ENCODE peak calls at places on chromosomes 16 and 17, in five cellular contexts. One of them, this sample, is unnamed.

GRCh38 chr16:81696136-81696958 is 82.7 kb upstream of the PLCG2 start:
- DNase-seq in HCT116: no peak
- DNase-seq in breast epithelium: no peak
- DNase-seq in AG10803: no peak
- DNase-seq in lower lobe of right lung: no peak
- DNase-seq in this sample: no peak

GRCh38 chr16:4494746-4495490 is 18.7 kb downstream of the HMOX2 start:
- DNase-seq in HCT116: peak
- DNase-seq in breast epithelium: no peak
- DNase-seq in AG10803: peak
- DNase-seq in lower lobe of right lung: no peak
- DNase-seq in this sample: no peak

GRCh38 chr16:23857256-23857891 is 21.6 kb downstream of the PRKCB start:
- DNase-seq in HCT116: no peak
- DNase-seq in breast epithelium: no peak
- DNase-seq in AG10803: no peak
- DNase-seq in lower lobe of right lung: no peak
- DNase-seq in this sample: no peak

GRCh38 chr17:47697948-47698711 is 4.2 kb downstream of the TBKBP1 start:
- DNase-seq in HCT116: no peak
- DNase-seq in breast epithelium: no peak
- DNase-seq in AG10803: no peak
- DNase-seq in lower lobe of right lung: no peak
- DNase-seq in this sample: no peak

GRCh38 chr17:81540676-81541027 is 11.5 kb downstream of the FAAP100 start:
- DNase-seq in HCT116: no peak
- DNase-seq in breast epithelium: no peak
- DNase-seq in AG10803: no peak
- DNase-seq in lower lobe of right lung: no peak
- DNase-seq in this sample: no peak

GRCh38 chr16:21222495-21223337 is 10.8 kb upstream of the ANKS4B start:
- DNase-seq in HCT116: no peak
- DNase-seq in breast epithelium: no peak
- DNase-seq in AG10803: no peak
- DNase-seq in lower lobe of right lung: no peak
- DNase-seq in this sample: no peak

GRCh38 chr17:75712480-75712879 is 8.8 kb upstream of the ITGB4 start:
- DNase-seq in HCT116: no peak
- DNase-seq in breast epithelium: no peak
- DNase-seq in AG10803: peak
- DNase-seq in lower lobe of right lung: no peak
- DNase-seq in this sample: no peak

GRCh38 chr17:6095501-6095900 is 25.3 kb downstream of the WSCD1 start:
- DNase-seq in HCT116: no peak
- DNase-seq in breast epithelium: peak
- DNase-seq in AG10803: no peak
- DNase-seq in lower lobe of right lung: peak
- DNase-seq in this sample: no peak

GRCh38 chr17:49467175-49467574 is 27.9 kb upstream of the NGFR start:
- DNase-seq in HCT116: no peak
- DNase-seq in breast epithelium: no peak
- DNase-seq in AG10803: no peak
- DNase-seq in lower lobe of right lung: no peak
- DNase-seq in this sample: no peak

GRCh38 chr17:47686661-47687327 is 7.2 kb upstream of the TBKBP1 start:
- DNase-seq in HCT116: no peak
- DNase-seq in breast epithelium: no peak
- DNase-seq in AG10803: peak
- DNase-seq in lower lobe of right lung: no peak
- DNase-seq in this sample: no peak

GRCh38 chr17:41959336-41960095 is 7.1 kb upstream of the CNP start:
- DNase-seq in HCT116: peak
- DNase-seq in breast epithelium: no peak
- DNase-seq in AG10803: peak
- DNase-seq in lower lobe of right lung: no peak
- DNase-seq in this sample: no peak

GRCh38 chr17:61444831-61445230 is 7.4 kb upstream of the TBX4 start:
- DNase-seq in HCT116: no peak
- DNase-seq in breast epithelium: no peak
- DNase-seq in AG10803: no peak
- DNase-seq in lower lobe of right lung: no peak
- DNase-seq in this sample: no peak

GRCh38 chr16:23432176-23433128 is 20.5 kb downstream of the COG7 start:
- DNase-seq in HCT116: no peak
- DNase-seq in breast epithelium: no peak
- DNase-seq in AG10803: no peak
- DNase-seq in lower lobe of right lung: no peak
- DNase-seq in this sample: no peak

GRCh38 chr16:86946981-86947380 is 368.6 kb downstream of the FOXL1 start:
- DNase-seq in HCT116: no peak
- DNase-seq in breast epithelium: no peak
- DNase-seq in AG10803: no peak
- DNase-seq in lower lobe of right lung: no peak
- DNase-seq in this sample: no peak

GRCh38 chr16:73350707-73351452 is 303.0 kb upstream of the ZFHX3 start:
- DNase-seq in HCT116: no peak
- DNase-seq in breast epithelium: no peak
- DNase-seq in AG10803: no peak
- DNase-seq in lower lobe of right lung: no peak
- DNase-seq in this sample: no peak

GRCh38 chr17:63834431-63835166 is 7.1 kb upstream of the FTSJ3 start:
- DNase-seq in HCT116: peak
- DNase-seq in breast epithelium: no peak
- DNase-seq in AG10803: peak
- DNase-seq in lower lobe of right lung: peak
- DNase-seq in this sample: peak
- TF ChIP-seq CTCF in HCT116: peak
- TF ChIP-seq CTCF in breast epithelium: no peak
- TF ChIP-seq CTCF in AG10803: peak
- TF ChIP-seq CTCF in lower lobe of right lung: peak
- TF ChIP-seq CTCF in this sample: peak

GRCh38 chr16:2981177-2981898 is 1.1 kb upstream of the PKMYT1 start:
- DNase-seq in HCT116: no peak
- DNase-seq in breast epithelium: no peak
- DNase-seq in AG10803: no peak
- DNase-seq in lower lobe of right lung: no peak
- DNase-seq in this sample: no peak

GRCh38 chr16:2977440-2977839 is 2.8 kb downstream of the PKMYT1 start:
- DNase-seq in HCT116: no peak
- DNase-seq in breast epithelium: no peak
- DNase-seq in AG10803: no peak
- DNase-seq in lower lobe of right lung: peak
- DNase-seq in this sample: no peak

GRCh38 chr16:2980227-2981176 is at the start of gene PKMYT1:
- DNase-seq in HCT116: peak
- DNase-seq in breast epithelium: peak
- DNase-seq in AG10803: peak
- DNase-seq in lower lobe of right lung: peak
- DNase-seq in this sample: peak

GRCh38 chr16:2981899-2982250 is 1.6 kb upstream of the PKMYT1 start:
- DNase-seq in HCT116: no peak
- DNase-seq in breast epithelium: no peak
- DNase-seq in AG10803: no peak
- DNase-seq in lower lobe of right lung: no peak
- DNase-seq in this sample: no peak

DNA sequence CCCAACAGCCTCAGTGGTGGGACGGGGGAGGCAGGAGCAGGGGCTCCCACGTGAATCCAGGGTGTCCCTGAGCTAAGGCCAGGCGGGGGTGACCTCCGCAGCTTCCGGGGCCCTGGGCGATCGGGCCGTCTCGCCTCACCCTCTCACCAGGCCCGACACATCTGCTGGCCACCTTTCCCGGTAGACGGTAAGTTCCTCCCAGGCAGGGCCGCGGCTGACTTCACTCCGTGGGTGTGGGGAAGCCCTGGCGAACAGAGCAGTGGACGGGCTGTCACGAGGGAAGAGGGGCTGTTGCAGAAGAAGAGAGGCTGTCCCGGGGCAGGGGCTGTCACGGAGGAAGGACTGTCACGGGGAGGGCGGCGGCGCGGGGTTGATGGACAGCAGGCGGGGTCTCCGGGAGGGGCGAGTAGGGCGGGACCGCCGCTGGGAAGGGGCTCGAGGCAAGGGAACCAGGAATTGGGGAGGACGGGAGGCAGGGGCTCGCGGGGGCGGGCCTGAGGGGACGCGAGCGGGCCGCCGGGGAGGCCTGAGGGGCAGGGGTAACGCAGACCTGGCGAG is 498 bp downstream of the PKMYT1 start:
- DNase-seq in HCT116: no peak
- DNase-seq in breast epithelium: no peak
- DNase-seq in AG10803: no peak
- DNase-seq in lower lobe of right lung: no peak
- DNase-seq in this sample: no peak
- H3K4me3 ChIP-seq in HCT116: peak
- H3K4me3 ChIP-seq in breast epithelium: peak
- H3K4me3 ChIP-seq in AG10803: peak
- H3K4me3 ChIP-seq in lower lobe of right lung: peak
- H3K4me3 ChIP-seq in this sample: peak

GRCh38 chr17:70604854-70605253 is 435.5 kb downstream of the KCNJ2 start:
- DNase-seq in HCT116: peak
- DNase-seq in breast epithelium: no peak
- DNase-seq in AG10803: no peak
- DNase-seq in lower lobe of right lung: no peak
- DNase-seq in this sample: no peak
- TF ChIP-seq CTCF in HCT116: peak
- TF ChIP-seq CTCF in breast epithelium: no peak
- TF ChIP-seq CTCF in AG10803: no peak
- TF ChIP-seq CTCF in lower lobe of right lung: no peak
- TF ChIP-seq CTCF in this sample: no peak

GRCh38 chr17:51119415-51120356 is 982 bp downstream of the SPAG9 start:
- DNase-seq in HCT116: peak
- DNase-seq in breast epithelium: peak
- DNase-seq in AG10803: peak
- DNase-seq in lower lobe of right lung: peak
- DNase-seq in this sample: no peak

GRCh38 chr17:51120357-51120738 is 320 bp downstream of the SPAG9 start:
- DNase-seq in HCT116: no peak
- DNase-seq in breast epithelium: peak
- DNase-seq in AG10803: no peak
- DNase-seq in lower lobe of right lung: no peak
- DNase-seq in this sample: no peak

GRCh38 chr17:51120739-51121619 is at the start of gene SPAG9:
- DNase-seq in HCT116: peak
- DNase-seq in breast epithelium: peak
- DNase-seq in AG10803: peak
- DNase-seq in lower lobe of right lung: peak
- DNase-seq in this sample: no peak

GRCh38 chr17:51118330-51119195 is 2.1 kb downstream of the SPAG9 start:
- DNase-seq in HCT116: no peak
- DNase-seq in breast epithelium: peak
- DNase-seq in AG10803: no peak
- DNase-seq in lower lobe of right lung: no peak
- DNase-seq in this sample: no peak

DNA sequence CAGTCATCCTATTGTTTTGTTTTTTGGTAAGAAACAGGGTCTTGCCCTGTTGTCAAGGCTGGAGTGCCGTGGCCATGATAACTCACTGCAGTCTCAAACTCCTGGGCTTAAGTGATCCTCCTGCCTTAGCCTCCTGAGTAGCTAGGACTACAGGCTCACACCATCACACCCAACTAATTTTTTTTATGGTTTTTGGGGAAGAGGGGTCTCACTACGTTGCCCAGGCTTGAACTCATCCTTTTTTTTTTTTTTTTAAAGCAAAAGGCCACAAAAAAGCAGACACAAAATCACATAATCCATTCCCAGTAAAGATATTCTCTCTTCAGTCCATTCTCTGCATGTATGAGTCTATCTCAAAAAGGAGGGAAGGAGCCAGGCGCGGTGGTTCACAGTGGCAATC is 5.5 kb downstream of the SPAG9 start:
- DNase-seq in HCT116: no peak
- DNase-seq in breast epithelium: no peak
- DNase-seq in AG10803: no peak
- DNase-seq in lower lobe of right lung: no peak
- DNase-seq in this sample: no peak
- H3K4me3 ChIP-seq in HCT116: no peak
- H3K4me3 ChIP-seq in breast epithelium: no peak
- H3K4me3 ChIP-seq in AG10803: no peak
- H3K4me3 ChIP-seq in lower lobe of right lung: no peak
- H3K4me3 ChIP-seq in this sample: no peak

DNA sequence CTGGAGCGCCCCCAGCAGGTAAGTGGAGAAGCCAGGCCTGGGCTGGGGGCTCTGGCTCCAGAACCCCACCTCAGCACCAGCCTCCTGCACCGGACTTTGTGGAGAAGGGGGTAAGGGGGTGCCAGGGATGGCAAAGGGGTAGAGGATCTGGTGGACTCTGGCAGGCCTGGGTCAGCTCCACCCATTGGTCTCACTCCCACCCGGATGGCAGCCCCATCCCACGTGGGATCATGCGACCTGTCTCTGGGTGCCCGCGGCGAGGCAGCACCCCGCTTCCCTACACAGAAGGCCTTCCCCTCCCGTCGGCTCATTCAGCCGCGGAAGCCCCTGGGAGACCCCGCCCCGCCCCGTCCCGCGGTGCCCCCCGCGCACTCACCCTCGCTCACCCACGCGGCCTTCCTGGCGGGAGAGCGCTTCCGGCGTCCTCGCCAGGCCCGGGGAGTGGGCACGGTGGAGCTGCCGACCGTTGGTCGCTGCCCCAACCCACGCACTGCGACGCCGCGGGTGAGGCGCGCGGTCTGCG is 498 bp upstream of the PLEKHG4 start:
- DNase-seq in HCT116: no peak
- DNase-seq in breast epithelium: no peak
- DNase-seq in AG10803: no peak
- DNase-seq in lower lobe of right lung: peak
- DNase-seq in this sample: no peak
- TF ChIP-seq CTCF in HCT116: peak
- TF ChIP-seq CTCF in breast epithelium: no peak
- TF ChIP-seq CTCF in AG10803: peak
- TF ChIP-seq CTCF in lower lobe of right lung: no peak
- TF ChIP-seq CTCF in this sample: peak

This sample was measured in GM12864.